ENCODE peak calls at places on chromosomes 2 and 18, in four cellular contexts. E, H, T and G are unnamed samples.

GRCh38 chr2:30139131-30139870 is 7.5 kb upstream of the YPEL5 start:
- DNase-seq in E (no peak), H (no peak), T (peak), G (no peak)

GRCh38 chr2:165069131-165069530 is 113.8 kb upstream of the SLC38A11 start:
- DNase-seq in H (no peak), E (no peak), T (no peak), G (no peak)

GRCh38 chr2:99936065-99936464 is 206.3 kb downstream of the AFF3 start:
- DNase-seq in H (no peak), T (no peak), E (no peak), G (no peak)

GRCh38 chr18:39571511-39571910 is 2005.9 kb upstream of the CELF4 start:
- DNase-seq in T (peak), E (peak), H (no peak), G (peak)

GRCh38 chr18:58996131-58996632 is 131.5 kb downstream of the ZNF532 start:
- DNase-seq in E (no peak), H (no peak), T (no peak), G (peak)

GRCh38 chr2:60581461-60582282 is 28.2 kb upstream of the BCL11A start:
- DNase-seq in E (peak), T (peak), H (peak), G (peak)

GRCh38 chr2:143901185-143901842 is 618.6 kb downstream of the ZEB2 start:
- DNase-seq in T (no peak), H (no peak), E (no peak), G (peak)

GRCh38 chr18:7084766-7085080 is 32.9 kb downstream of the LAMA1 start:
- DNase-seq in E (no peak), H (no peak), T (no peak), G (no peak)

GRCh38 chr2:104849618-104850097 is 4.3 kb upstream of the POU3F3 start:
- DNase-seq in T (peak), E (peak), H (no peak), G (peak)

GRCh38 chr2:82260521-82260920 is 1956.0 kb upstream of the LRRTM1 start:
- DNase-seq in E (no peak), H (no peak), T (no peak), G (no peak)

GRCh38 chr2:184769038-184769437 is 170.7 kb downstream of the ZNF804A start:
- DNase-seq in T (no peak), H (no peak), E (no peak), G (no peak)

GRCh38 chr2:167844714-167845530 is 402.5 kb downstream of the STK39 start:
- DNase-seq in H (no peak), E (no peak), T (peak), G (peak)

GRCh38 chr2:120675460-120676130 is 60.1 kb upstream of the GLI2 start:
- DNase-seq in E (peak), T (peak), H (no peak), G (peak)

GRCh38 chr18:43866696-43867095 is 589.4 kb upstream of the SYT4 start:
- DNase-seq in H (no peak), E (no peak), T (no peak), G (no peak)

GRCh38 chr2:240162032-240162431 is 21.6 kb upstream of the OTOS start:
- DNase-seq in E (no peak), T (no peak), H (no peak), G (no peak)

GRCh38 chr2:65576861-65577601 is 144.6 kb upstream of the SPRED2 start:
- DNase-seq in T (no peak), H (no peak), E (no peak), G (peak)

GRCh38 chr2:206160124-206160806 is 570 bp downstream of the EEF1B2 start:
- DNase-seq in H (no peak), E (no peak), T (no peak), G (peak)

GRCh38 chr2:120864981-120865380 is 129.3 kb downstream of the GLI2 start:
- DNase-seq in T (no peak), H (no peak), E (no peak), G (no peak)

GRCh38 chr2:168182850-168183249 is 64.5 kb downstream of the STK39 start:
- DNase-seq in T (no peak), H (no peak), E (no peak), G (no peak)

GRCh38 chr2:18304849-18305248 is 255.6 kb downstream of the RDH14 start:
- DNase-seq in E (no peak), H (no peak), T (no peak), G (no peak)